ENCODE peak calls at places on chromosomes 13 and 19, in ten cellular contexts. G, N, E, D, M, X, H, J, S and L are unnamed samples.
A peak's percentile ranks its signal among the peaks of the same experiment; 100 is the strongest.

GRCh38 chr19:47176071-47176626 is 45.5 kb downstream of the SAE1 start:
- DNase-seq in E (no peak), G (no peak), N (no peak), X (no peak), M (peak; percentile 82), J (no peak), D (no peak), H (no peak), S (no peak), L (no peak)

GRCh38 chr19:58368561-58369360 is 6.2 kb upstream of the ZNF497 start:
- DNase-seq in M (no peak), H (peak; percentile 31), E (no peak), X (no peak), J (no peak), S (no peak), D (no peak), N (no peak), G (no peak), L (no peak)

GRCh38 chr19:11963566-11964355 is 1.1 kb upstream of the ZNF763 start:
- DNase-seq in D (peak; percentile 87), H (peak; percentile 82), M (peak; percentile 79), N (peak; percentile 84), E (peak; percentile 24), J (peak; percentile 79), S (peak; percentile 89), G (peak; percentile 82), X (no peak), L (peak; percentile 86)

GRCh38 chr13:109790951-109791605 is 4.7 kb upstream of the IRS2 start:
- DNase-seq in N (peak; percentile 94), M (peak; percentile 59), D (no peak), S (no peak), G (no peak), E (no peak), H (peak; percentile 40), X (no peak), J (no peak), L (no peak)

GRCh38 chr19:55418185-55418584 is 10.6 kb upstream of the UBE2S start:
- DNase-seq in N (peak; percentile 72), E (peak; percentile 54), X (peak; percentile 50), G (peak; percentile 75), D (no peak), M (peak; percentile 89), S (no peak), J (no peak), H (peak; percentile 73), L (no peak)

GRCh38 chr13:43986395-43986794 is 106.7 kb downstream of the LACC1 start:
- DNase-seq in G (no peak), N (no peak), M (no peak), S (no peak), H (no peak), J (no peak), E (no peak), X (no peak), D (no peak), L (no peak)

GRCh38 chr19:41391618-41392017 is 5.5 kb downstream of the EXOSC5 start:
- DNase-seq in X (no peak), N (no peak), H (no peak), D (no peak), G (no peak), J (no peak), S (no peak), M (no peak), E (no peak), L (no peak)

GRCh38 chr13:72469932-72470331 is 257.5 kb downstream of the MZT1 start:
- DNase-seq in X (no peak), M (no peak), S (no peak), H (no peak), J (no peak), G (no peak), D (no peak), E (no peak), N (no peak), L (no peak)

GRCh38 chr13:23656637-23657036 is 86.4 kb downstream of the TNFRSF19 start:
- DNase-seq in S (no peak), G (peak; percentile 35), X (no peak), H (no peak), D (no peak), N (peak; percentile 79), M (peak; percentile 82), J (no peak), E (no peak), L (no peak)

GRCh38 chr19:4695224-4695731 is 25.1 kb upstream of the MYDGF start:
- DNase-seq in S (no peak), N (no peak), G (no peak), J (peak; percentile 66), M (no peak), D (no peak), H (no peak), X (no peak), E (no peak), L (no peak)

GRCh38 chr19:6891761-6892385 is 4.5 kb downstream of the ADGRE1 start:
- DNase-seq in S (no peak), H (no peak), D (no peak), G (no peak), X (no peak), M (no peak), J (no peak), N (peak; percentile 86), E (no peak), L (no peak)

GRCh38 chr13:52879950-52880650 is 31.7 kb upstream of the PCDH8 start:
- DNase-seq in D (no peak), X (no peak), G (no peak), N (no peak), E (no peak), J (no peak), S (no peak), H (peak; percentile 56), M (no peak), L (no peak)

GRCh38 chr19:1651548-1652394 is 644 bp downstream of the TCF3 start:
- DNase-seq in J (no peak), M (peak; percentile 28), H (no peak), E (no peak), G (peak; percentile 52), N (peak; percentile 51), X (no peak), S (no peak), D (no peak), L (peak; percentile 72)

DNA sequence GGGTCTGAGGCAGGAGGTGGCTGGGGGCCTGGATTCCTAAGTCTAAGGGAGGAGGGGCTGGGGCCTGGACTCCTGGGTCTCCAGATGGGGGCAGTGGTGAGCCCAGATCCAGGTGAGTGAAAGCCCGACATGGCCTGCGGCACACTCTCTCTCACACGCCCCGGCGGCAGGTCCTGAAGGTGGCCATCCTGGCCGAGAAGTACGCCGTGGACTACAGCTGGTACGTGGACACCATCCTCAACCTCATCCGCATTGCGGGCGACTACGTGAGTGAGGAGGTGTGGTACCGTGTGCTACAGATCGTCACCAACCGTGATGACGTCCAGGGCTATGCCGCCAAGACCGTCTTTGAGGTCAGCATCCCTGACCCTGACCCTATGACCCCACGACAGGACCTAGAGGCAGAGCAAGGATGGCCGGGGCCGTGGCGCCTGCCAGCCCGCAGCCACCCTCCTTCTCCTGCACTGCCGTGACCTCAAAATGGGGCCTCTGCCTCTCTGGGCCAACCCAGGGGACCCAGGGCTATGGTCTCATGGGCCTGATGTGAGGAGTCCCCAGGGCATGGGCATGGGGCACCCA is 13.2 kb downstream of the FUZ start:
- DNase-seq in G (no peak), X (no peak), D (no peak), J (no peak), E (no peak), H (peak; percentile 77), S (no peak), M (no peak), N (peak; percentile 30), L (no peak)
- TF ChIP-seq CTCF in G (peak; percentile 18), X (peak; percentile 23), D (no peak), J (no peak), E (no peak), H (peak; percentile 66), S (no peak), M (no peak), N (peak; percentile 38), L (peak; percentile 27)

GRCh38 chr13:111095031-111095840 is 19.9 kb upstream of the ARHGEF7 start:
- DNase-seq in S (no peak), G (no peak), J (no peak), H (no peak), X (no peak), D (no peak), E (no peak), M (no peak), N (no peak), L (no peak)

GRCh38 chr13:111095911-111096501 is 19.1 kb upstream of the ARHGEF7 start:
- DNase-seq in S (no peak), M (no peak), G (no peak), H (no peak), N (no peak), X (no peak), E (no peak), D (no peak), J (no peak), L (no peak)

GRCh38 chr13:111093136-111093535 is 22.0 kb upstream of the ARHGEF7 start:
- DNase-seq in D (no peak), S (no peak), H (no peak), M (no peak), X (no peak), N (no peak), J (no peak), E (no peak), G (no peak), L (no peak)

GRCh38 chr13:111092685-111093084 is 22.4 kb upstream of the ARHGEF7 start:
- DNase-seq in E (no peak), M (no peak), D (no peak), H (no peak), G (no peak), X (no peak), S (no peak), N (no peak), J (no peak), L (no peak)

DNA sequence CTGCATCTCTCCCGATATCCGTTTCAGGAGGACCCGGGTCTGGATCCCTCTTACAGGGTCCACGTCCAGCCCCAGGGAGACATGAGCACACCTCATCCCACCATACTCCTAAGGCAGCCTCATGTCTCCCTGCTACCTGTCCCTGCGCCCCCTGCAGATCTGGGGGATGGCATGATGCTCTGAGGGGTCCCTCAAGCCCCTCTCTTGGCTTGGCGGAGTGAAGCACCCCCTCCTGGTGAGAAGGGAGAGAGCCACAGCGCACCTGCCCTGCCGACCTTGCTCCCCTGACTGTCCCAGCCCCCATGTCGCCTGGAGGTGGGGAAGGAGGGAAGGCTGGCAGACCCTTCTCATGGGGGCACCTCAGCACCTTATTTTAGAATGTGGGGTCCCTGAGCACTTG is 21.5 kb upstream of the ARHGEF7 start:
- DNase-seq in D (no peak), S (no peak), H (no peak), G (no peak), M (no peak), X (no peak), N (no peak), E (no peak), J (no peak), L (no peak)
- TF ChIP-seq CTCF in D (no peak), S (no peak), H (peak; percentile 51), G (no peak), M (no peak), X (no peak), N (no peak), E (no peak), J (no peak), L (no peak)

GRCh38 chr19:13152854-13153626 is 2.8 kb downstream of the IER2 start:
- DNase-seq in E (peak; percentile 96), X (no peak), G (peak; percentile 97), D (peak; percentile 98), N (peak; percentile 94), M (peak; percentile 97), J (peak; percentile 99), S (peak; percentile 99), H (peak; percentile 96), L (peak; percentile 95)
- TF ChIP-seq CTCF in E (peak; percentile 30), X (no peak), G (no peak), D (no peak), N (no peak), M (no peak), J (no peak), S (no peak), H (peak; percentile 14), L (peak; percentile 31)

GRCh38 chr19:45764487-45764886 is 4.6 kb downstream of the SIX5 start:
- DNase-seq in N (no peak), G (no peak), X (no peak), J (no peak), S (no peak), D (no peak), M (no peak), E (no peak), H (no peak), L (no peak)
- TF ChIP-seq CTCF in N (no peak), G (no peak), X (no peak), J (no peak), S (no peak), D (no peak), M (no peak), E (peak; percentile 26), H (peak; percentile 15), L (peak; percentile 51)